ENCODE peak calls at places on chromosomes 6 and 20, in five cellular contexts. E, D, A, M and B are unnamed samples.

GRCh38 chr6:139278190-139278589 is 13.6 kb downstream of the TXLNB start:
- DNase-seq in M (peak), A (no peak), E (peak), D (no peak), B (no peak)

GRCh38 chr20:48820649-48820973 is 7.2 kb downstream of the PREX1 start:
- DNase-seq in D (no peak), E (no peak), A (no peak), M (no peak), B (no peak)

GRCh38 chr6:143335865-143336264 is 114.6 kb downstream of the ADAT2 start:
- DNase-seq in M (no peak), A (no peak), E (no peak), D (no peak), B (no peak)

GRCh38 chr20:36775196-36775595 is 1.6 kb upstream of the DSN1 start:
- DNase-seq in A (no peak), M (no peak), D (no peak), E (no peak), B (no peak)

GRCh38 chr6:159805418-159806020 is 5.4 kb downstream of the PNLDC1 start:
- DNase-seq in D (no peak), E (no peak), A (no peak), M (peak), B (no peak)

GRCh38 chr20:59738851-59739250 is 134.5 kb downstream of the PHACTR3 start:
- DNase-seq in D (no peak), E (no peak), M (no peak), A (no peak), B (no peak)

GRCh38 chr6:109628158-109629000 is 62.6 kb downstream of the AK9 start:
- DNase-seq in E (no peak), D (no peak), M (no peak), A (no peak), B (no peak)

GRCh38 chr20:62700261-62700925 is 8.2 kb upstream of the NTSR1 start:
- DNase-seq in E (no peak), A (no peak), D (no peak), M (no peak), B (no peak)

GRCh38 chr6:26286168-26286854 is 78.7 kb upstream of the BTN3A2 start:
- DNase-seq in A (peak), E (no peak), M (peak), D (peak), B (peak)

GRCh38 chr6:71107935-71108420 is 151.1 kb upstream of the B3GAT2 start:
- DNase-seq in M (peak), A (no peak), D (peak), E (no peak), B (peak)

GRCh38 chr20:21174425-21175239 is 48.8 kb downstream of the KIZ start:
- DNase-seq in A (no peak), E (no peak), M (no peak), D (no peak), B (no peak)

GRCh38 chr20:61189534-61189933 is 62.5 kb upstream of the CDH4 start:
- DNase-seq in A (no peak), E (no peak), M (no peak), D (no peak), B (no peak)

GRCh38 chr20:5784735-5785134 is 34.5 kb downstream of the SHLD1 start:
- DNase-seq in D (no peak), A (no peak), E (no peak), M (no peak), B (no peak)

GRCh38 chr20:8858181-8858794 is 210.6 kb upstream of the PLCB4 start:
- DNase-seq in A (no peak), M (peak), E (no peak), D (no peak), B (peak)

GRCh38 chr6:135935951-135936601 is 84.6 kb downstream of the PDE7B start:
- DNase-seq in E (peak), D (no peak), M (peak), A (no peak), B (peak)

GRCh38 chr6:44377971-44378370 is 9.5 kb upstream of the CDC5L start:
- DNase-seq in M (no peak), D (no peak), A (no peak), E (no peak), B (no peak)

GRCh38 chr6:20085817-20086216 is 126.5 kb downstream of the MBOAT1 start:
- DNase-seq in A (no peak), M (no peak), E (no peak), D (no peak), B (no peak)

GRCh38 chr6:37210313-37210898 is 40.5 kb downstream of the PIM1 start:
- DNase-seq in A (peak), E (peak), M (peak), D (peak), B (peak)

GRCh38 chr20:24419786-24420185 is 49.6 kb upstream of the SYNDIG1 start:
- DNase-seq in D (no peak), E (no peak), A (no peak), M (no peak), B (no peak)

GRCh38 chr6:31912186-31912585 is 10.3 kb upstream of the ZBTB12 start:
- DNase-seq in M (no peak), D (no peak), A (no peak), E (no peak), B (no peak)

GRCh38 chr20:25369529-25369928 is 21.1 kb downstream of the ABHD12 start:
- DNase-seq in A (no peak), E (no peak), M (no peak), D (no peak), B (no peak)

GRCh38 chr6:89145461-89145961 is 344 bp upstream of the PM20D2 start:
- DNase-seq in E (no peak), A (peak), M (peak), D (peak), B (peak)

GRCh38 chr20:26276811-26277210 is 580.2 kb upstream of the ZNF337 start:
- DNase-seq in D (no peak), M (peak), E (no peak), A (no peak), B (no peak)

GRCh38 chr6:112592159-112592558 is 245.0 kb downstream of the RFPL4B start:
- DNase-seq in E (no peak), D (no peak), M (no peak), A (no peak), B (no peak)

GRCh38 chr6:25413506-25413905 is 134.3 kb downstream of the CARMIL1 start:
- DNase-seq in A (no peak), D (no peak), M (peak), E (no peak), B (no peak)

GRCh38 chr6:42403415-42403814 is 48.3 kb downstream of the TRERF1 start:
- DNase-seq in E (no peak), A (no peak), M (no peak), D (no peak), B (peak)

GRCh38 chr6:143064996-143065683 is 4.5 kb downstream of the AIG1 start:
- DNase-seq in E (no peak), A (no peak), D (no peak), M (peak), B (peak)